ENCODE peak calls at places on chromosome 2, in eight cellular contexts. Z, J, B, A, V, L, E and G are unnamed samples.

GRCh38 chr2:195732569-195732968 is 75.5 kb downstream of the SLC39A10 start:
- DNase-seq in Z (no peak), J (no peak), B (no peak), A (no peak), V (no peak), L (no peak), E (no peak), G (no peak)

GRCh38 chr2:68940369-68940768 is 12.3 kb downstream of the GKN2 start:
- DNase-seq in Z (no peak), J (no peak), B (no peak), A (no peak), V (no peak), L (no peak), E (no peak), G (no peak)

GRCh38 chr2:27296466-27296865 is 11.8 kb downstream of the UCN start:
- DNase-seq in Z (no peak), J (no peak), B (no peak), A (no peak), V (no peak), L (no peak), E (no peak), G (no peak)

GRCh38 chr2:44686561-44686960 is 254.9 kb upstream of the SIX3 start:
- DNase-seq in Z (peak; percentile 36), J (no peak), B (peak; percentile 37), A (no peak), V (no peak), L (no peak), E (no peak), G (no peak)

GRCh38 chr2:215826838-215827441 is 186.4 kb downstream of the MREG start:
- DNase-seq in Z (no peak), J (no peak), B (no peak), A (no peak), V (no peak), L (no peak), E (peak; percentile 71), G (no peak)

GRCh38 chr2:212777020-212777491 is 238.5 kb upstream of the ERBB4 start:
- DNase-seq in Z (peak; percentile 22), J (no peak), B (peak; percentile 29), A (peak; percentile 71), V (peak; percentile 52), L (peak; percentile 41), E (peak; percentile 58), G (peak; percentile 34)

GRCh38 chr2:68465081-68465916 is 1.8 kb downstream of the FBXO48 start:
- DNase-seq in Z (no peak), J (no peak), B (no peak), A (no peak), V (no peak), L (no peak), E (no peak), G (no peak)

GRCh38 chr2:69202323-69202722 is 184.7 kb downstream of the GFPT1 start:
- DNase-seq in Z (no peak), J (no peak), B (no peak), A (no peak), V (no peak), L (no peak), E (no peak), G (no peak)

GRCh38 chr2:221402072-221402471 is 170.0 kb downstream of the EPHA4 start:
- DNase-seq in Z (peak; percentile 60), J (no peak), B (no peak), A (no peak), V (peak; percentile 4), L (no peak), E (no peak), G (no peak)

GRCh38 chr2:118146315-118147283 is 58.3 kb downstream of the INSIG2 start:
- DNase-seq in Z (no peak), J (no peak), B (no peak), A (no peak), V (no peak), L (no peak), E (no peak), G (no peak)

GRCh38 chr2:168127361-168127760 is 120.0 kb downstream of the STK39 start:
- DNase-seq in Z (no peak), J (no peak), B (no peak), A (no peak), V (no peak), L (no peak), E (no peak), G (no peak)

GRCh38 chr2:238412067-238412767 is 14.5 kb upstream of the ASB1 start:
- DNase-seq in Z (no peak), J (no peak), B (no peak), A (no peak), V (no peak), L (no peak), E (no peak), G (no peak)

GRCh38 chr2:241500016-241500415 is 8.4 kb downstream of the STK25 start:
- DNase-seq in Z (no peak), J (no peak), B (no peak), A (no peak), V (no peak), L (no peak), E (no peak), G (no peak)

GRCh38 chr2:86046985-86047384 is 58.7 kb downstream of the POLR1A start:
- DNase-seq in Z (no peak), J (no peak), B (no peak), A (no peak), V (no peak), L (no peak), E (no peak), G (no peak)

GRCh38 chr2:11749646-11750349 is 3.4 kb downstream of the LPIN1 start:
- DNase-seq in Z (no peak), J (no peak), B (no peak), A (no peak), V (peak; percentile 4), L (no peak), E (no peak), G (peak; percentile 49)

GRCh38 chr2:11578986-11579774 is 45.3 kb downstream of the GREB1 start:
- DNase-seq in Z (no peak), J (no peak), B (no peak), A (no peak), V (no peak), L (no peak), E (no peak), G (no peak)

GRCh38 chr2:57373530-57373929 is 673.1 kb upstream of the VRK2 start:
- DNase-seq in Z (no peak), J (no peak), B (peak; percentile 84), A (no peak), V (no peak), L (no peak), E (no peak), G (no peak)

GRCh38 chr2:168478206-168478605 is 22.1 kb downstream of the CERS6 start:
- DNase-seq in Z (no peak), J (no peak), B (no peak), A (no peak), V (no peak), L (no peak), E (no peak), G (no peak)

GRCh38 chr2:229775614-229776313 is 61.4 kb upstream of the DNER start:
- DNase-seq in Z (no peak), J (no peak), B (no peak), A (no peak), V (no peak), L (no peak), E (no peak), G (no peak)

GRCh38 chr2:172457606-172458005 is 30.2 kb downstream of the ITGA6 start:
- DNase-seq in Z (no peak), J (no peak), B (no peak), A (no peak), V (no peak), L (no peak), E (no peak), G (no peak)

GRCh38 chr2:173881466-173881865 is 83.7 kb downstream of the SP3 start:
- DNase-seq in Z (no peak), J (no peak), B (no peak), A (peak; percentile 89), V (no peak), L (peak; percentile 80), E (no peak), G (no peak)

GRCh38 chr2:103161456-103162289 is 399.8 kb downstream of the TMEM182 start:
- DNase-seq in Z (peak; percentile 41), J (peak; percentile 46), B (peak; percentile 11), A (peak; percentile 68), V (peak; percentile 8), L (peak; percentile 55), E (peak; percentile 41), G (peak; percentile 46)

GRCh38 chr2:116810071-116810470 is 1004.4 kb upstream of the DDX18 start:
- DNase-seq in Z (no peak), J (no peak), B (no peak), A (no peak), V (no peak), L (no peak), E (peak; percentile 18), G (no peak)

GRCh38 chr2:42030196-42030759 is 17.5 kb upstream of the PKDCC start:
- DNase-seq in Z (no peak), J (no peak), B (no peak), A (no peak), V (peak; percentile 90), L (no peak), E (no peak), G (no peak)

GRCh38 chr2:207166349-207167128 is 791 bp upstream of the KLF7 start:
- DNase-seq in Z (peak; percentile 86), J (peak; percentile 78), B (no peak), A (peak; percentile 87), V (peak; percentile 89), L (peak; percentile 53), E (peak; percentile 62), G (peak; percentile 83)

GRCh38 chr2:238420878-238421694 is 5.6 kb upstream of the ASB1 start:
- DNase-seq in Z (no peak), J (no peak), B (no peak), A (no peak), V (peak; percentile 40), L (no peak), E (no peak), G (no peak)

GRCh38 chr2:102001767-102002142 is 10.0 kb downstream of the IL1R2 start:
- DNase-seq in Z (no peak), J (no peak), B (no peak), A (peak; percentile 14), V (no peak), L (no peak), E (no peak), G (no peak)

GRCh38 chr2:102046135-102046901 is 54.6 kb downstream of the IL1R2 start:
- DNase-seq in Z (no peak), J (no peak), B (no peak), A (no peak), V (peak; percentile 63), L (no peak), E (no peak), G (no peak)

GRCh38 chr2:171882095-171882769 is 11.8 kb downstream of the SLC25A12 start:
- DNase-seq in Z (no peak), J (no peak), B (no peak), A (no peak), V (no peak), L (no peak), E (no peak), G (peak; percentile 34)

GRCh38 chr2:65489269-65489668 is 56.9 kb upstream of the SPRED2 start:
- DNase-seq in Z (no peak), J (no peak), B (no peak), A (no peak), V (peak; percentile 23), L (no peak), E (no peak), G (no peak)

GRCh38 chr2:9473985-9474360 is 378 bp upstream of the IAH1 start:
- DNase-seq in Z (peak; percentile 61), J (peak; percentile 39), B (no peak), A (peak; percentile 78), V (no peak), L (no peak), E (no peak), G (peak; percentile 61)

GRCh38 chr2:21175895-21176646 is 52.3 kb downstream of the TDRD15 start:
- DNase-seq in Z (no peak), J (no peak), B (no peak), A (peak; percentile 65), V (no peak), L (peak; percentile 4), E (peak; percentile 42), G (no peak)

GRCh38 chr2:12719400-12720104 is 2.8 kb downstream of the TRIB2 start:
- DNase-seq in Z (peak; percentile 51), J (no peak), B (no peak), A (peak; percentile 58), V (no peak), L (no peak), E (no peak), G (no peak)

GRCh38 chr2:71742953-71743601 is 289.7 kb downstream of the DYSF start:
- DNase-seq in Z (peak; percentile 83), J (peak; percentile 58), B (peak; percentile 68), A (no peak), V (peak; percentile 31), L (no peak), E (no peak), G (no peak)